ENCODE peak calls at places on chromosomes 3 and 15, in seven cellular contexts. One of them, this sample, is unnamed.

GRCh38 chr3:49523756-49524747 is 30.2 kb upstream of the BSN start:
- DNase-seq in lung: no peak
- DNase-seq in endodermal cell: no peak
- DNase-seq in heart right ventricle: no peak
- DNase-seq in glutamatergic neuron: no peak
- DNase-seq in astrocyte of the spinal cord: no peak
- DNase-seq in GM06990: no peak
- DNase-seq in this sample: no peak

GRCh38 chr15:83285979-83286553 is 1.6 kb upstream of the BNC1 start:
- DNase-seq in lung: no peak
- DNase-seq in heart right ventricle: no peak
- DNase-seq in glutamatergic neuron: no peak
- DNase-seq in GM06990: no peak
- DNase-seq in astrocyte of the spinal cord: peak
- DNase-seq in endodermal cell: no peak
- DNase-seq in this sample: no peak

GRCh38 chr3:24235121-24235520 is 259.5 kb downstream of the THRB start:
- DNase-seq in endodermal cell: no peak
- DNase-seq in lung: no peak
- DNase-seq in heart right ventricle: no peak
- DNase-seq in astrocyte of the spinal cord: no peak
- DNase-seq in GM06990: no peak
- DNase-seq in glutamatergic neuron: no peak
- DNase-seq in this sample: no peak

GRCh38 chr15:55084216-55084615 is 112.5 kb downstream of the RSL24D1 start:
- DNase-seq in heart right ventricle: no peak
- DNase-seq in GM06990: no peak
- DNase-seq in endodermal cell: no peak
- DNase-seq in astrocyte of the spinal cord: no peak
- DNase-seq in glutamatergic neuron: no peak
- DNase-seq in lung: no peak
- DNase-seq in this sample: no peak

GRCh38 chr15:64461577-64462162 is 1.3 kb downstream of the ZNF609 start:
- DNase-seq in glutamatergic neuron: peak
- DNase-seq in astrocyte of the spinal cord: no peak
- DNase-seq in lung: peak
- DNase-seq in endodermal cell: peak
- DNase-seq in heart right ventricle: peak
- DNase-seq in GM06990: peak
- DNase-seq in this sample: peak

GRCh38 chr3:13192471-13193213 is 119.4 kb upstream of the IQSEC1 start:
- DNase-seq in lung: no peak
- DNase-seq in GM06990: no peak
- DNase-seq in astrocyte of the spinal cord: no peak
- DNase-seq in heart right ventricle: no peak
- DNase-seq in endodermal cell: peak
- DNase-seq in glutamatergic neuron: peak
- DNase-seq in this sample: no peak

GRCh38 chr15:80003934-80004472 is 33.0 kb upstream of the BCL2A1 start:
- DNase-seq in glutamatergic neuron: no peak
- DNase-seq in heart right ventricle: no peak
- DNase-seq in endodermal cell: no peak
- DNase-seq in lung: no peak
- DNase-seq in GM06990: no peak
- DNase-seq in astrocyte of the spinal cord: no peak
- DNase-seq in this sample: no peak

GRCh38 chr15:36106640-36107335 is 472.6 kb upstream of the CDIN1 start:
- DNase-seq in heart right ventricle: peak
- DNase-seq in astrocyte of the spinal cord: no peak
- DNase-seq in GM06990: no peak
- DNase-seq in endodermal cell: no peak
- DNase-seq in glutamatergic neuron: no peak
- DNase-seq in lung: no peak
- DNase-seq in this sample: no peak

GRCh38 chr3:128854382-128854939 is 25.0 kb upstream of the ACAD9 start:
- DNase-seq in heart right ventricle: no peak
- DNase-seq in lung: no peak
- DNase-seq in endodermal cell: no peak
- DNase-seq in glutamatergic neuron: no peak
- DNase-seq in astrocyte of the spinal cord: no peak
- DNase-seq in GM06990: no peak
- DNase-seq in this sample: no peak

GRCh38 chr15:51908312-51908711 is 63.3 kb downstream of the LEO1 start:
- DNase-seq in endodermal cell: no peak
- DNase-seq in GM06990: no peak
- DNase-seq in astrocyte of the spinal cord: peak
- DNase-seq in glutamatergic neuron: no peak
- DNase-seq in heart right ventricle: no peak
- DNase-seq in lung: no peak
- DNase-seq in this sample: no peak

GRCh38 chr15:64740361-64741170 is 34.8 kb downstream of the RBPMS2 start:
- DNase-seq in endodermal cell: no peak
- DNase-seq in astrocyte of the spinal cord: peak
- DNase-seq in heart right ventricle: peak
- DNase-seq in glutamatergic neuron: no peak
- DNase-seq in GM06990: no peak
- DNase-seq in lung: peak
- DNase-seq in this sample: peak

GRCh38 chr3:153247331-153248311 is 85.6 kb downstream of the RAP2B start:
- DNase-seq in astrocyte of the spinal cord: no peak
- DNase-seq in endodermal cell: no peak
- DNase-seq in glutamatergic neuron: no peak
- DNase-seq in GM06990: no peak
- DNase-seq in heart right ventricle: no peak
- DNase-seq in lung: no peak
- DNase-seq in this sample: no peak

GRCh38 chr3:141486416-141486734 is 452 bp upstream of the RASA2 start:
- DNase-seq in astrocyte of the spinal cord: peak
- DNase-seq in GM06990: no peak
- DNase-seq in endodermal cell: no peak
- DNase-seq in glutamatergic neuron: no peak
- DNase-seq in lung: no peak
- DNase-seq in heart right ventricle: no peak
- DNase-seq in this sample: no peak

GRCh38 chr3:127791221-127791913 is 30.9 kb downstream of the MGLL start:
- DNase-seq in glutamatergic neuron: no peak
- DNase-seq in endodermal cell: peak
- DNase-seq in GM06990: no peak
- DNase-seq in heart right ventricle: no peak
- DNase-seq in lung: no peak
- DNase-seq in astrocyte of the spinal cord: peak
- DNase-seq in this sample: peak

GRCh38 chr3:13561967-13562366 is 13.0 kb downstream of the FBLN2 start:
- DNase-seq in glutamatergic neuron: no peak
- DNase-seq in heart right ventricle: no peak
- DNase-seq in astrocyte of the spinal cord: no peak
- DNase-seq in endodermal cell: no peak
- DNase-seq in GM06990: no peak
- DNase-seq in lung: no peak
- DNase-seq in this sample: no peak

GRCh38 chr15:97993310-97993738 is 32.8 kb downstream of the ARRDC4 start:
- DNase-seq in heart right ventricle: peak
- DNase-seq in lung: no peak
- DNase-seq in astrocyte of the spinal cord: no peak
- DNase-seq in GM06990: no peak
- DNase-seq in glutamatergic neuron: no peak
- DNase-seq in endodermal cell: no peak
- DNase-seq in this sample: no peak

GRCh38 chr15:97992831-97993230 is 32.3 kb downstream of the ARRDC4 start:
- DNase-seq in glutamatergic neuron: no peak
- DNase-seq in endodermal cell: no peak
- DNase-seq in GM06990: no peak
- DNase-seq in lung: no peak
- DNase-seq in heart right ventricle: no peak
- DNase-seq in astrocyte of the spinal cord: no peak
- DNase-seq in this sample: no peak

GRCh38 chr15:97995192-97995591 is 34.7 kb downstream of the ARRDC4 start:
- DNase-seq in heart right ventricle: no peak
- DNase-seq in GM06990: no peak
- DNase-seq in glutamatergic neuron: no peak
- DNase-seq in endodermal cell: no peak
- DNase-seq in lung: no peak
- DNase-seq in astrocyte of the spinal cord: no peak
- DNase-seq in this sample: no peak

GRCh38 chr15:97998307-97999071 is 38.0 kb downstream of the ARRDC4 start:
- DNase-seq in astrocyte of the spinal cord: no peak
- DNase-seq in lung: no peak
- DNase-seq in heart right ventricle: no peak
- DNase-seq in glutamatergic neuron: no peak
- DNase-seq in GM06990: no peak
- DNase-seq in endodermal cell: no peak
- DNase-seq in this sample: no peak

GRCh38 chr15:97995881-97996603 is 35.5 kb downstream of the ARRDC4 start:
- DNase-seq in GM06990: no peak
- DNase-seq in astrocyte of the spinal cord: no peak
- DNase-seq in glutamatergic neuron: peak
- DNase-seq in lung: no peak
- DNase-seq in heart right ventricle: no peak
- DNase-seq in endodermal cell: peak
- DNase-seq in this sample: no peak
- TF ChIP-seq CTCF in GM06990: peak
- TF ChIP-seq CTCF in astrocyte of the spinal cord: no peak
- TF ChIP-seq CTCF in glutamatergic neuron: peak
- TF ChIP-seq CTCF in lung: no peak
- TF ChIP-seq CTCF in heart right ventricle: peak
- TF ChIP-seq CTCF in endodermal cell: peak
- TF ChIP-seq CTCF in this sample: peak

GRCh38 chr15:74791667-74792066 is 9.8 kb downstream of the CSK start:
- DNase-seq in glutamatergic neuron: no peak
- DNase-seq in GM06990: no peak
- DNase-seq in lung: no peak
- DNase-seq in heart right ventricle: no peak
- DNase-seq in endodermal cell: no peak
- DNase-seq in astrocyte of the spinal cord: no peak
- DNase-seq in this sample: no peak

GRCh38 chr15:74794248-74794969 is 12.5 kb downstream of the CSK start:
- DNase-seq in lung: no peak
- DNase-seq in endodermal cell: no peak
- DNase-seq in heart right ventricle: no peak
- DNase-seq in GM06990: no peak
- DNase-seq in astrocyte of the spinal cord: no peak
- DNase-seq in glutamatergic neuron: no peak
- DNase-seq in this sample: no peak

GRCh38 chr15:74794970-74795349 is 13.1 kb downstream of the CSK start:
- DNase-seq in glutamatergic neuron: no peak
- DNase-seq in endodermal cell: no peak
- DNase-seq in astrocyte of the spinal cord: no peak
- DNase-seq in lung: no peak
- DNase-seq in heart right ventricle: no peak
- DNase-seq in GM06990: no peak
- DNase-seq in this sample: no peak

GRCh38 chr15:74792227-74793016 is 10.5 kb downstream of the CSK start:
- DNase-seq in glutamatergic neuron: no peak
- DNase-seq in endodermal cell: no peak
- DNase-seq in astrocyte of the spinal cord: no peak
- DNase-seq in lung: no peak
- DNase-seq in GM06990: no peak
- DNase-seq in heart right ventricle: no peak
- DNase-seq in this sample: no peak

DNA sequence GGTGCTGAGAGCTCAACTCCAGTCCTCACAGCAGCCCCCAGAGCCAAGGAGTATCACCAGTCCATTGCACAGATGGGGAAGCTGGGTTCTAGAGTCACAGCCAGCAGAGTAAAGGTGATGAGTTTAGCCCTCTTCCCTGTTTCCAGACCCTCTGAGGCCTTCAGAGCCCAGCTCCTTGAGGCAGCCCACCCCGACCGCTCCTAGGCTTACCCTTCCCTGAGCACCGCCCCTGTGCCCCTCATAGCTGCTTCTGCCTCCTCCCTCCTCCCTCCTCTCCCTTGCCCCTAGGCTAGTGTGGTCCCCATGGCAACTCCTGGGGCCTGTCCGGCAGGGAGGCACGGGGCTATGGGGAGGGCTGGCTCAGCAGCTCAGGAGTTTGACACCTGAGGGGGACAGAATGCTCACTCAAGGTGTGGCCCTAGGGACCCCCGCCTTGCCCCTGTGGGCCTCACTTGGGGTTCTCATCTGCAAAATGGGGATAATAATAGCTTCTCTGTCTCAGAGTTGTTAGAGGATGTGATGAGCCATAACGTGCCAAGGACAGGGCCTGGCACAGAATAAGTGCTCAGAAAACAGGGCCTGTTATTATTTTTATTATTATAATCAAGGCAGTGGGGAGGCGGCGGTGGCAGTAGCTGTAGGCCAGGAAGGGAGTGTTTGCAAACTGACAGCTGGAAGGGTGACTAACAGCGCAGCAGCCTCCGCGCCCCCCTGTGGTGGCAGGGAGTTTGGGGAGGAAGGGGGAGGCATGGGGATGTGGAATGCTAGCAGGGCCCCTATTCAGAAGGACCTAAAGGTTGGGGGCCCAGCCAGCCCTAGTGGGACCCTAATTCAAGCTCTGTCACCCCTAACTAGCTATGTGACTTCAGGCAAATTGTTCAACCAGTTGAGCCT is 11.5 kb downstream of the CSK start:
- DNase-seq in lung: no peak
- DNase-seq in heart right ventricle: no peak
- DNase-seq in astrocyte of the spinal cord: peak
- DNase-seq in glutamatergic neuron: no peak
- DNase-seq in endodermal cell: peak
- DNase-seq in GM06990: no peak
- DNase-seq in this sample: no peak
- TF ChIP-seq CTCF in lung: peak
- TF ChIP-seq CTCF in heart right ventricle: no peak
- TF ChIP-seq CTCF in astrocyte of the spinal cord: peak
- TF ChIP-seq CTCF in glutamatergic neuron: no peak
- TF ChIP-seq CTCF in endodermal cell: no peak
- TF ChIP-seq CTCF in GM06990: peak
- TF ChIP-seq CTCF in this sample: peak

DNA sequence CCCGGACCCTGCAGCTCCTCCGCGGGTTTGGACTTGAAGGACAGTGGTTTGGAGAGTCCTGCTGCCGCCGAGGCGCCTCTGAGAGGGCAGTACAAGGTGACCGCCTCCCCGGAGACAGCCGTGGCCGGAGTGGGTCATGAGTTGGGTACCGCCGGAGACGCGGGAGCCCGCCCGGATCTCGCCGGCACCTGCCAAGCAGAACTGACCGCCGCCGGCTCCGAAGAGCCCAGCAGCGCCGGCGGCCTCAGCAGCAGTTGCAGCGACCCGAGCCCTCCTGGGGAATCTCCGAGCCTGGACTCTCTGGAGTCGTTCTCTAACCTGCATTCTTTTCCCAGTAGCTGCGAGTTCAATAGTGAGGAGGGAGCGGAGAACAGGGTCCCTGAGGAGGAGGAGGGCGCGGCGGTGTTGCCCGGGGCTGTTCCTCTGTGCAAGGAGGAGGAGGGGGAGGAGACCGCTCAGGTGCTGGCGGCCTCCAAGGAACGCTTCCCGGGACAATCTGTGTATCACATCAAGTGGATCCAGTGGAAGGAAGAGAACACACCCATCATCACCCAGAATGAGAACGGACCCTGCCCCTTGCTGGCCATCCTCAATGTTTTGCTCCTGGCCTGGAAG is 626 bp downstream of the MINDY2 start:
- DNase-seq in astrocyte of the spinal cord: peak
- DNase-seq in GM06990: no peak
- DNase-seq in heart right ventricle: peak
- DNase-seq in lung: peak
- DNase-seq in endodermal cell: peak
- DNase-seq in glutamatergic neuron: peak
- DNase-seq in this sample: peak
- TF ChIP-seq CTCF in astrocyte of the spinal cord: no peak
- TF ChIP-seq CTCF in GM06990: no peak
- TF ChIP-seq CTCF in heart right ventricle: no peak
- TF ChIP-seq CTCF in lung: no peak
- TF ChIP-seq CTCF in endodermal cell: no peak
- TF ChIP-seq CTCF in glutamatergic neuron: no peak
- TF ChIP-seq CTCF in this sample: no peak

GRCh38 chr15:78714890-78715289 is 73.9 kb upstream of the CHRNB4 start:
- DNase-seq in lung: no peak
- DNase-seq in endodermal cell: no peak
- DNase-seq in glutamatergic neuron: no peak
- DNase-seq in astrocyte of the spinal cord: no peak
- DNase-seq in GM06990: no peak
- DNase-seq in heart right ventricle: no peak
- DNase-seq in this sample: no peak
- TF ChIP-seq CTCF in lung: no peak
- TF ChIP-seq CTCF in endodermal cell: no peak
- TF ChIP-seq CTCF in glutamatergic neuron: no peak
- TF ChIP-seq CTCF in astrocyte of the spinal cord: no peak
- TF ChIP-seq CTCF in GM06990: no peak
- TF ChIP-seq CTCF in heart right ventricle: no peak
- TF ChIP-seq CTCF in this sample: no peak